ENCODE peak calls at places on chromosomes 11 and 22, in five cellular contexts. Z is A549; K is uterus; Y is CD8-positive, alpha-beta T cell; R is colonic mucosa. S is an unnamed sample.

GRCh38 chr22:48786679-48786996 is 1041.0 kb downstream of the BRD1 start:
- DNase-seq in Z (no peak), K (no peak), Y (no peak), R (no peak), S (no peak)

GRCh38 chr22:22986008-22986407 is 84.3 kb upstream of the GNAZ start:
- DNase-seq in Z (no peak), K (no peak), Y (no peak), R (no peak), S (no peak)

GRCh38 chr11:17672469-17672868 is 46.9 kb upstream of the MYOD1 start:
- DNase-seq in Z (no peak), K (no peak), Y (no peak), R (no peak), S (no peak)

GRCh38 chr11:130420478-130421198 is 7.8 kb downstream of the ADAMTS8 start:
- DNase-seq in Z (no peak), K (peak), Y (no peak), R (no peak), S (peak)

GRCh38 chr11:6474806-6475500 is 1.2 kb upstream of the TRIM3 start:
- DNase-seq in Z (no peak), K (no peak), Y (no peak), R (no peak), S (no peak)

GRCh38 chr22:43823911-43824665 is 12.0 kb upstream of the EFCAB6 start:
- DNase-seq in Z (no peak), K (no peak), Y (no peak), R (no peak), S (no peak)

GRCh38 chr11:30377347-30377746 is 54.4 kb downstream of the ARL14EP start:
- DNase-seq in Z (no peak), K (no peak), Y (no peak), R (no peak), S (no peak)

GRCh38 chr22:42268852-42269406 is 1.5 kb downstream of the TCF20 start:
- DNase-seq in Z (no peak), K (no peak), Y (no peak), R (no peak), S (no peak)

GRCh38 chr11:126257764-126258163 is 10.9 kb downstream of the SRPRA start:
- DNase-seq in Z (no peak), K (no peak), Y (no peak), R (no peak), S (peak)

GRCh38 chr11:83819936-83820549 is 533.9 kb upstream of the CCDC90B start:
- DNase-seq in Z (peak), K (no peak), Y (no peak), R (no peak), S (peak)

GRCh38 chr22:42553475-42554361 is at the start of gene SERHL2:
- DNase-seq in Z (peak), K (peak), Y (peak), R (peak), S (peak)

GRCh38 chr11:72700026-72700610 is 25.9 kb upstream of the PDE2A start:
- DNase-seq in Z (no peak), K (no peak), Y (no peak), R (no peak), S (peak)

GRCh38 chr11:19959697-19960096 is 200.6 kb downstream of the DBX1 start:
- DNase-seq in Z (no peak), K (no peak), Y (no peak), R (no peak), S (no peak)

GRCh38 chr11:86978247-86978646 is 23.1 kb upstream of the FZD4 start:
- DNase-seq in Z (no peak), K (no peak), Y (no peak), R (no peak), S (peak)

GRCh38 chr11:27912916-27913315 is 195.0 kb downstream of the KIF18A start:
- DNase-seq in Z (no peak), K (no peak), Y (no peak), R (no peak), S (peak)

GRCh38 chr11:87422566-87422965 is 384.8 kb downstream of the TMEM135 start:
- DNase-seq in Z (no peak), K (no peak), Y (no peak), R (no peak), S (no peak)

GRCh38 chr22:49693848-49694247 is 133.8 kb downstream of the BRD1 start:
- DNase-seq in Z (no peak), K (no peak), Y (no peak), R (no peak), S (no peak)

GRCh38 chr11:82974135-82974534 is 72.6 kb downstream of the DDIAS start:
- DNase-seq in Z (no peak), K (no peak), Y (no peak), R (no peak), S (no peak)

GRCh38 chr11:85737738-85738137 is 51.7 kb upstream of the CCDC89 start:
- DNase-seq in Z (no peak), K (no peak), Y (peak), R (peak), S (no peak)

GRCh38 chr11:16784097-16784496 is 45.6 kb downstream of the C11orf58 start:
- DNase-seq in Z (no peak), K (no peak), Y (no peak), R (no peak), S (no peak)

GRCh38 chr22:20249797-20250354 is 18.2 kb downstream of the RTN4R start:
- DNase-seq in Z (no peak), K (peak), Y (no peak), R (no peak), S (peak)

GRCh38 chr22:22738959-22739585 is 94.7 kb downstream of the GGTLC2 start:
- DNase-seq in Z (no peak), K (no peak), Y (no peak), R (no peak), S (no peak)

GRCh38 chr11:83159901-83160865 is 3.3 kb downstream of the PCF11 start:
- DNase-seq in Z (peak), K (no peak), Y (no peak), R (peak), S (peak)

GRCh38 chr11:103274025-103274424 is 164.8 kb downstream of the DYNC2H1 start:
- DNase-seq in Z (no peak), K (no peak), Y (no peak), R (no peak), S (no peak)

GRCh38 chr11:12535321-12535720 is 138.9 kb upstream of the TEAD1 start:
- DNase-seq in Z (no peak), K (no peak), Y (no peak), R (no peak), S (no peak)

GRCh38 chr11:87967459-87967858 is 207.8 kb downstream of the RAB38 start:
- DNase-seq in Z (no peak), K (no peak), Y (no peak), R (no peak), S (no peak)

GRCh38 chr11:1390603-1391164 is 950 bp downstream of the BRSK2 start:
- DNase-seq in Z (no peak), K (no peak), Y (no peak), R (no peak), S (no peak)

GRCh38 chr11:45924036-45924915 is 1.8 kb downstream of the LARGE2 start:
- DNase-seq in Z (no peak), K (no peak), Y (no peak), R (no peak), S (no peak)

GRCh38 chr22:43399338-43399979 is 12.4 kb upstream of the MPPED1 start:
- DNase-seq in Z (no peak), K (no peak), Y (no peak), R (no peak), S (no peak)

GRCh38 chr11:36363361-36364272 is 67.5 kb downstream of the PRR5L start:
- DNase-seq in Z (no peak), K (no peak), Y (no peak), R (no peak), S (peak)

GRCh38 chr11:10322830-10323792 is 18.2 kb downstream of the ADM start:
- DNase-seq in Z (peak), K (peak), Y (no peak), R (peak), S (peak)

GRCh38 chr22:39311592-39312400 is 7.6 kb downstream of the RPL3 start:
- DNase-seq in Z (no peak), K (no peak), Y (no peak), R (no peak), S (peak)

GRCh38 chr11:26931248-26931631 is 62.7 kb upstream of the FIBIN start:
- DNase-seq in Z (no peak), K (no peak), Y (no peak), R (no peak), S (no peak)

GRCh38 chr11:114196994-114197702 is 99.1 kb upstream of the NNMT start:
- DNase-seq in Z (no peak), K (no peak), Y (no peak), R (no peak), S (no peak)

GRCh38 chr22:47605886-47606285 is 843.4 kb downstream of the TBC1D22A start:
- DNase-seq in Z (no peak), K (no peak), Y (no peak), R (no peak), S (no peak)

GRCh38 chr22:27801616-27802388 is at the start of gene MN1:
- DNase-seq in Z (peak), K (no peak), Y (peak), R (peak), S (peak)
- H3K4me3 ChIP-seq in Z (peak), K (peak), Y (peak), R (peak), S (peak)

GRCh38 chr11:119608201-119608600 is 120.8 kb downstream of the NECTIN1 start:
- DNase-seq in Z (no peak), K (no peak), Y (no peak), R (no peak), S (no peak)
- H3K4me3 ChIP-seq in Z (no peak), K (no peak), Y (no peak), R (no peak), S (no peak)

DNA sequence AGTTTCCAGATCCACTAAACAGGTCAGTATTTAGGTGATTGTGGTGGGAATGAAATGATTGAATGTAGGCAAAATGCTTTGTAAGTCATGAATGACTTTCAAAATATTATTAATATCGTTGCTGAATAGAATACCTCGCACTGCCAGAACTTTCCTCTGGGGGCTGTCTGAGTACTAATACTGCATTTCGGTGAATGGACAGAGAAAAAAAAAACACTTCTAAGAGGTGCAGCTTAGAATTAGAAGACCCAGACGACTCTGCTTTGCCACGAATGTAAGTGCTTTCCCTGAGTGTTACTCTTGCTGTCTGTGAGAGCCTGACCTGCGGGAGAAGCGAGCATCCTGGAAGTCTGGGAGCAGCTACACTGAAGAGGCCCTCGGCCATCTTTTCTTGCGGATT is 95.0 kb downstream of the SCN3B start:
- DNase-seq in Z (no peak), K (no peak), Y (no peak), R (no peak), S (peak)
- H3K4me3 ChIP-seq in Z (no peak), K (peak), Y (no peak), R (no peak), S (no peak)

GRCh38 chr22:35904752-35905151 is 123.9 kb downstream of the RBFOX2 start:
- DNase-seq in Z (no peak), K (no peak), Y (no peak), R (no peak), S (no peak)
- H3K4me3 ChIP-seq in Z (no peak), K (no peak), Y (no peak), R (no peak), S (no peak)

DNA sequence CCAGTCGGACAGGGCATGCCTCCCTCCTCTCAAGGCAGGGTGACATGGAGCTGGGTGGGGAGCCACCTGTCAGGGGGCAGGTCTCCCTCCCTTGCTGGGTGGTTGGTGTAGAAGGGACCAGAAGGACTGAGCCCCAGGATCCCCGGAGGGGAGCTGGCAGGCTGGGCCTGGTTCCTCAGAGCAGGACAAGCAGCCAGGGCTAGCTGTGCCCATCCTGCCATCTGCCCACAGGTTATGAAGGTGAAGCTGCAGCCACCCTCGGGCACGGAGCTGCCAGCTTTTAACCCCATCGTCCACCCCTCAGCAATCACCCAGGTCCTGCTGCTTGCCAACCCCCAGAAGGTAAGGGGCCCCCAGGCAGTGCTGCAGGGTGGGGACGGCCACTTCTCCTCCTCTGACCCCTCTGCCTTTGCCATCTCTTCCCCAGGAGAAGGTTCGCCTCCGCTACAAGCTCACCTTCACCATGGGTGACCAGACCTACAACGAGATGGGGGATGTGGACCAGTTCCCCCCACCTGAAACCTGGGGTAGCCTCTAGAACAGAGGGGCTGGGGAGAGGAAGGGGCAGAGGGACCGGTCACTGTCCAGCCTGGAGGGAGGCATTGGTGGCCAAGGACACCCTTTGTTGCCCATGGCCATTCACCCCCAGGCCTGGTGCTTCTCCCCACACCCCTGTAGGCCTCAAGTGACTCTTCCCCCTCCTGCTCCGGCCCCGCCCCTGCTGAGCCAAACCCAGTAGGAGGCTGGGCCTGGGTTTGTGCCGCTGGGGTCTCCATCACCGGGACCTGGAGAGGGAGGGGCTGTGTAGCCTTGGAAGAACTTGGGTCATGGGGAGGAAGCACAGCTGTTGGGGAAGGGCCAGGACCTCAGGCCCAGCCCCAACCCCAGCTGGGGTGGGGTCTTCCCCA is 7.0 kb upstream of the SH3BP1 start:
- DNase-seq in Z (no peak), K (no peak), Y (no peak), R (no peak), S (no peak)
- H3K4me3 ChIP-seq in Z (no peak), K (no peak), Y (peak), R (no peak), S (no peak)

GRCh38 chr11:44559207-44559943 is 6.1 kb upstream of the CD82 start:
- DNase-seq in Z (no peak), K (no peak), Y (no peak), R (no peak), S (no peak)

GRCh38 chr11:44561275-44561781 is 4.1 kb upstream of the CD82 start:
- DNase-seq in Z (no peak), K (no peak), Y (no peak), R (no peak), S (peak)

GRCh38 chr11:44555031-44555800 is 10.2 kb upstream of the CD82 start:
- DNase-seq in Z (no peak), K (no peak), Y (no peak), R (no peak), S (no peak)

GRCh38 chr11:44557464-44557863 is 8.0 kb upstream of the CD82 start:
- DNase-seq in Z (no peak), K (no peak), Y (no peak), R (no peak), S (no peak)

DNA sequence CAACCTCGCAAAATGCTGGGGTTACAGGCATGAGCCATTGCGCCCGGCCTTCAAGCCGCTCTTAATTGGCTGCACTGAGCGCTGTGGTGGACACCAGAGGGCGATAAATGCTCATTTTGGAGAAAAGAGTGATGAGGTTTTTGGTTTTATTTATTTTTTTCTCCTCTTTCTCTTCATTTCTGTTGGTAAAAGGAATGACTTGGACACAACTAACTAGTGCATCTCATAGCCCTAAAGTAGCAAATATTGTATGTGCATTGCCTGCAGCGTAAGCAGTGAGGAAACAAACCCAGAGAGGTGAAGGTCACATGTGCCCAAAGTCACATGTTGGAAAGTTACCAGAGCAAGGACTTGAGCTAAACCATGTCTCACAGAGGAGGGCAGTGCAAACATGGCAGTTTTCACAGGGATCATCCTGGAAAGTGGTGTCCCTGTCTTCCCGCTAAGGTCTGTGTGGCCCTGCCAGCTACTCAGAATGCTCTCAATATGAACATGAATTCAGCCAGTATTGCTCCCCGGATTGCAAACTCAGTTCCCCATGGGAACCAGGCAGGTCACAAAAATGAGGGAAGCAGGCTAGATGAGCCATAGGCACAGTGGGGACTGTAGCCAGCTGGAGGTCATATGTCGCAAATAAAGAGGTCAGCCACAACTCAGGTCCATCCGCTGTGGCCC is 8.6 kb upstream of the CD82 start:
- DNase-seq in Z (peak), K (peak), Y (peak), R (peak), S (peak)
- H3K4me3 ChIP-seq in Z (no peak), K (no peak), Y (no peak), R (no peak), S (no peak)

GRCh38 chr11:123188508-123189165 is 6.4 kb downstream of the CLMP start:
- DNase-seq in Z (no peak), K (no peak), Y (no peak), R (no peak), S (peak)
- H3K4me3 ChIP-seq in Z (no peak), K (no peak), Y (no peak), R (no peak), S (peak)

GRCh38 chr22:31124811-31125465 is 2.2 kb downstream of the INPP5J start:
- DNase-seq in Z (no peak), K (no peak), Y (no peak), R (no peak), S (no peak)

GRCh38 chr22:31122532-31123291 is at the start of gene INPP5J:
- DNase-seq in Z (peak), K (peak), Y (no peak), R (peak), S (peak)

GRCh38 chr22:31122196-31122531 is 602 bp upstream of the INPP5J start:
- DNase-seq in Z (no peak), K (no peak), Y (no peak), R (no peak), S (no peak)

GRCh38 chr22:31124290-31124689 is 1.5 kb downstream of the INPP5J start:
- DNase-seq in Z (no peak), K (no peak), Y (no peak), R (no peak), S (no peak)

GRCh38 chr22:31123292-31123602 is 481 bp downstream of the INPP5J start:
- DNase-seq in Z (no peak), K (no peak), Y (no peak), R (no peak), S (no peak)
- H3K4me3 ChIP-seq in Z (peak), K (peak), Y (no peak), R (peak), S (no peak)

DNA sequence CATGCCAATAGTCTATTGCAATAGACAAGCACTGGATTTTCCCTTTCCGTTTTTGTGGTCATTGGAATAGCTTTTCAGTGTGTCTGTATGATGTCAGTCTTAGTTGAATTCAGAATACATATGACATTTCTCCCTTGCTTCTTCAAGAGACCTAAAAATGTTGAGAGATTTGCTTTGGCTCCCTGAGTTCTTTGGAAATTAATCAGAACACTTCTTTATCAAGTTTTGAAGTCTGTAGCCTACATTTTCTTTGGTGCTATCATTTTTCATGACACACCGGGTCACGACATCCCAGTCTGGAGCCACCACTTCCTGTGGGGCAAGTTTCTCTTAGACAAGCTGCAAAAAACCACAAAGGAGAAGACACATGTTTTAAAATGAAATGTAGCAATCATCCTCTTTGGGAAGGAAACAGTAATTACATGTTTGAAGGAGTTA is 847.1 kb downstream of the OPCML start:
- DNase-seq in Z (no peak), K (no peak), Y (no peak), R (no peak), S (peak)
- H3K4me3 ChIP-seq in Z (no peak), K (no peak), Y (no peak), R (no peak), S (no peak)

S was measured in cardiac fibroblast.